ENCODE peak calls at places on chromosomes 6 and 20, in nine cellular contexts. C is thyroid gland, N is OCI-LY7, T is HS-5, H is prostate gland, R is Panc1, I is anterior cingulate cortex, X is B cell, S is H7. D is an unnamed sample.

GRCh38 chr6:9250852-9251251 is 815.5 kb upstream of the SLC35B3 start:
- DNase-seq in R (peak), S (peak), N (peak), H (peak), I (no peak), C (peak), T (peak), X (no peak), D (peak)

GRCh38 chr6:106309766-106310373 is 15.7 kb downstream of the ATG5 start:
- DNase-seq in N (no peak), I (no peak), T (peak), C (no peak), X (no peak), R (peak), H (no peak), S (no peak), D (no peak)

GRCh38 chr6:169935348-169935718 is 183.9 kb downstream of the ERMARD start:
- DNase-seq in R (no peak), T (no peak), N (no peak), X (no peak), C (peak), I (no peak), H (no peak), S (peak), D (no peak)

GRCh38 chr6:104357928-104358327 is 501.8 kb downstream of the HACE1 start:
- DNase-seq in S (no peak), N (no peak), I (no peak), H (no peak), T (no peak), R (no peak), C (no peak), X (no peak), D (no peak)

GRCh38 chr6:12113190-12113578 is 101.1 kb downstream of the HIVEP1 start:
- DNase-seq in X (peak), N (no peak), I (no peak), T (peak), C (no peak), H (no peak), R (no peak), S (no peak), D (no peak)

GRCh38 chr6:15456422-15456821 is 206.4 kb downstream of the DTNBP1 start:
- DNase-seq in R (no peak), X (no peak), C (no peak), S (no peak), H (no peak), T (no peak), N (no peak), I (no peak), D (no peak)

GRCh38 chr6:13164316-13164715 is 164.0 kb downstream of the TBC1D7 start:
- DNase-seq in X (no peak), T (no peak), S (no peak), C (no peak), I (no peak), H (no peak), R (no peak), N (no peak), D (peak)

GRCh38 chr6:5979650-5980427 is 26.9 kb downstream of the NRN1 start:
- DNase-seq in N (no peak), S (no peak), C (no peak), T (peak), I (no peak), R (no peak), X (no peak), H (no peak), D (no peak)

GRCh38 chr6:96304997-96305396 is 216.6 kb upstream of the UFL1 start:
- DNase-seq in H (no peak), T (peak), N (no peak), X (no peak), R (peak), S (no peak), I (no peak), C (no peak), D (no peak)

GRCh38 chr20:51978081-51978501 is 175.8 kb upstream of the SALL4 start:
- DNase-seq in X (no peak), N (peak), R (no peak), H (no peak), S (no peak), I (no peak), T (no peak), C (no peak), D (no peak)

GRCh38 chr6:3719462-3720308 is 31.8 kb downstream of the PXDC1 start:
- DNase-seq in T (no peak), I (no peak), R (no peak), X (no peak), C (peak), S (no peak), H (no peak), N (no peak), D (no peak)

GRCh38 chr6:29731281-29731680 is 8.0 kb downstream of the HLA-F start:
- DNase-seq in N (no peak), H (no peak), R (no peak), I (no peak), S (no peak), T (no peak), X (no peak), C (no peak), D (no peak)

GRCh38 chr6:119594907-119595306 is 245.3 kb upstream of the MAN1A1 start:
- DNase-seq in X (no peak), S (no peak), C (no peak), N (no peak), I (no peak), R (no peak), T (no peak), H (no peak), D (no peak)

GRCh38 chr6:122429328-122429727 is 29.9 kb downstream of the HSF2 start:
- DNase-seq in H (no peak), R (no peak), T (no peak), S (no peak), C (no peak), I (no peak), N (no peak), X (no peak), D (no peak)

GRCh38 chr6:133991096-133991593 is 38.1 kb downstream of the TBPL1 start:
- DNase-seq in X (no peak), T (no peak), S (no peak), C (no peak), R (no peak), N (no peak), I (no peak), H (no peak), D (no peak)

GRCh38 chr20:15927893-15928650 is 645.2 kb downstream of the KIF16B start:
- DNase-seq in N (no peak), H (no peak), C (no peak), I (no peak), S (no peak), T (no peak), X (no peak), R (no peak), D (no peak)

GRCh38 chr6:33177552-33178446 is 14.5 kb downstream of the COL11A2 start:
- DNase-seq in S (no peak), R (no peak), T (no peak), C (no peak), H (no peak), X (no peak), N (no peak), I (no peak), D (no peak)

GRCh38 chr6:99219788-99220187 is 129.7 kb downstream of the FAXC start:
- DNase-seq in X (no peak), R (no peak), H (no peak), C (peak), T (no peak), N (no peak), I (no peak), S (peak), D (no peak)

GRCh38 chr20:37670426-37670825 is 23.4 kb upstream of the CTNNBL1 start:
- DNase-seq in N (no peak), X (no peak), S (no peak), T (no peak), I (no peak), H (no peak), C (peak), R (no peak), D (no peak)

GRCh38 chr6:13338038-13338437 is 9.7 kb upstream of the TBC1D7 start:
- DNase-seq in I (no peak), T (no peak), C (no peak), X (no peak), R (no peak), N (no peak), H (no peak), S (no peak), D (no peak)

GRCh38 chr20:47346172-47346571 is 10.3 kb downstream of the ZMYND8 start:
- DNase-seq in H (no peak), S (no peak), R (no peak), N (peak), T (no peak), I (no peak), X (no peak), C (no peak), D (no peak)

GRCh38 chr20:33704197-33704924 is 15.7 kb downstream of the PXMP4 start:
- DNase-seq in T (no peak), C (no peak), S (no peak), R (no peak), H (no peak), I (no peak), N (no peak), X (no peak), D (no peak)

GRCh38 chr20:50824137-50824536 is 29.3 kb downstream of the BCAS4 start:
- DNase-seq in S (no peak), R (no peak), T (peak), I (no peak), C (no peak), N (no peak), X (no peak), H (no peak), D (no peak)

GRCh38 chr6:134047124-134047523 is 5.3 kb downstream of the SLC2A12 start:
- DNase-seq in I (no peak), R (no peak), S (no peak), H (no peak), N (no peak), C (no peak), X (no peak), T (no peak), D (no peak)